ENCODE peak calls at places on chromosomes 4 and X, in five cellular contexts. S is Caki2; F is NCI-H2029; K is activated T-helper 1 cell treated with anti-CD3 and anti-CD28 coated beads, Interleukin-2, amount 50 U/mL, for 16 hours; G is activated naive CD4-positive, alpha-beta T cell treated with anti-CD3 and anti-CD28 coated beads, Interleukin-2, amount 50 U/mL, for 72 hours. D is an unnamed sample.

GRCh38 chr4:3193531-3194203 is 55.3 kb upstream of the MSANTD1 start:
- DNase-seq in S (peak; percentile 8), F (no peak), K (no peak), G (no peak), D (no peak)

GRCh38 chr4:155618183-155618838 is 48.3 kb upstream of the GUCY1A1 start:
- DNase-seq in S (no peak), F (no peak), K (no peak), G (no peak), D (no peak)

GRCh38 chr4:155759372-155760252 is 791 bp downstream of the GUCY1B1 start:
- DNase-seq in S (peak; percentile 63), F (no peak), K (no peak), G (peak; percentile 3), D (no peak)

GRCh38 chrX:23332101-23332887 is 2.4 kb upstream of the PTCHD1 start:
- DNase-seq in S (no peak), F (no peak), K (no peak), G (no peak), D (no peak)

GRCh38 chrX:153662266-153662665 is 11.3 kb downstream of the PNCK start:
- DNase-seq in S (no peak), F (no peak), K (peak; percentile 33), G (peak; percentile 54), D (no peak)

GRCh38 chr4:171203425-171203824 is 609.8 kb upstream of the GALNTL6 start:
- DNase-seq in S (peak; percentile 57), F (no peak), K (no peak), G (no peak), D (no peak)

GRCh38 chr4:7772708-7773385 is 166.8 kb downstream of the AFAP1 start:
- DNase-seq in S (no peak), F (no peak), K (no peak), G (no peak), D (no peak)

GRCh38 chr4:136922066-136922465 is 610.2 kb downstream of the PCDH18 start:
- DNase-seq in S (no peak), F (no peak), K (no peak), G (no peak), D (no peak)

GRCh38 chrX:123731987-123732678 is 719 bp downstream of the THOC2 start:
- DNase-seq in S (peak; percentile 16), F (no peak), K (peak; percentile 0), G (peak; percentile 4), D (no peak)

GRCh38 chrX:103831803-103832544 is at the start of gene RAB9B:
- DNase-seq in S (peak; percentile 51), F (peak; percentile 10), K (peak; percentile 39), G (peak; percentile 54), D (peak; percentile 12)

GRCh38 chr4:39706334-39706733 is 8.4 kb downstream of the UBE2K start:
- DNase-seq in S (peak; percentile 84), F (peak; percentile 38), K (no peak), G (no peak), D (no peak)

GRCh38 chr4:109365944-109366343 is 63.5 kb upstream of the COL25A1 start:
- DNase-seq in S (no peak), F (no peak), K (no peak), G (no peak), D (no peak)

GRCh38 chr4:163448541-163449203 is 24.9 kb downstream of the TKTL2 start:
- DNase-seq in S (peak; percentile 14), F (no peak), K (no peak), G (no peak), D (no peak)

GRCh38 chr4:156933633-156934258 is 37.9 kb downstream of the PDGFC start:
- DNase-seq in S (peak; percentile 99), F (no peak), K (no peak), G (no peak), D (no peak)

GRCh38 chr4:89492476-89493110 is 185.0 kb upstream of the GPRIN3 start:
- DNase-seq in S (no peak), F (no peak), K (no peak), G (no peak), D (no peak)

GRCh38 chrX:105460366-105460765 is 239.9 kb upstream of the TEX13A start:
- DNase-seq in S (no peak), F (no peak), K (no peak), G (no peak), D (no peak)